ENCODE peak calls at places on chromosomes 6 and 20, in four cellular contexts. One of them, this sample, is unnamed.

GRCh38 chr6:141906569-141907080 is 226.1 kb upstream of the GJE1 start:
- DNase-seq in astrocyte: no peak
- DNase-seq in fibroblast of lung: no peak
- DNase-seq in GM12865: no peak
- DNase-seq in this sample: no peak

GRCh38 chr6:126909493-126909892 is 209.0 kb upstream of the RSPO3 start:
- DNase-seq in astrocyte: no peak
- DNase-seq in fibroblast of lung: no peak
- DNase-seq in GM12865: no peak
- DNase-seq in this sample: no peak

GRCh38 chr6:158648682-158649131 is 1.1 kb upstream of the SYTL3 start:
- DNase-seq in astrocyte: peak
- DNase-seq in fibroblast of lung: peak
- DNase-seq in GM12865: peak
- DNase-seq in this sample: peak

GRCh38 chr20:34312024-34312460 is 8.9 kb upstream of the AHCY start:
- DNase-seq in astrocyte: no peak
- DNase-seq in fibroblast of lung: no peak
- DNase-seq in GM12865: no peak
- DNase-seq in this sample: no peak

GRCh38 chr6:138115877-138116660 is 8.8 kb upstream of the PERP start:
- DNase-seq in astrocyte: peak
- DNase-seq in fibroblast of lung: peak
- DNase-seq in GM12865: peak
- DNase-seq in this sample: peak

GRCh38 chr6:75863001-75863400 is 114.0 kb downstream of the MYO6 start:
- DNase-seq in astrocyte: no peak
- DNase-seq in fibroblast of lung: no peak
- DNase-seq in GM12865: no peak
- DNase-seq in this sample: no peak

GRCh38 chr20:28562510-28562898 is 2695.0 kb upstream of the DEFB115 start:
- DNase-seq in astrocyte: peak
- DNase-seq in fibroblast of lung: peak
- DNase-seq in GM12865: no peak
- DNase-seq in this sample: peak

GRCh38 chr20:33554914-33555420 is 65.1 kb downstream of the CBFA2T2 start:
- DNase-seq in astrocyte: peak
- DNase-seq in fibroblast of lung: peak
- DNase-seq in GM12865: peak
- DNase-seq in this sample: peak

GRCh38 chr6:142943746-142944125 is 1.2 kb downstream of the HIVEP2 start:
- DNase-seq in astrocyte: peak
- DNase-seq in fibroblast of lung: peak
- DNase-seq in GM12865: peak
- DNase-seq in this sample: peak

GRCh38 chr6:168416531-168416930 is 24.5 kb upstream of the SMOC2 start:
- DNase-seq in astrocyte: no peak
- DNase-seq in fibroblast of lung: no peak
- DNase-seq in GM12865: no peak
- DNase-seq in this sample: no peak

GRCh38 chr20:19552144-19552895 is 205.7 kb upstream of the RIN2 start:
- DNase-seq in astrocyte: no peak
- DNase-seq in fibroblast of lung: peak
- DNase-seq in GM12865: no peak
- DNase-seq in this sample: no peak

GRCh38 chr20:62804632-62805364 is at the start of gene OGFR:
- DNase-seq in astrocyte: peak
- DNase-seq in fibroblast of lung: peak
- DNase-seq in GM12865: peak
- DNase-seq in this sample: peak

GRCh38 chr6:138964012-138964411 is 24.0 kb downstream of the REPS1 start:
- DNase-seq in astrocyte: no peak
- DNase-seq in fibroblast of lung: no peak
- DNase-seq in GM12865: no peak
- DNase-seq in this sample: no peak

GRCh38 chr6:65937982-65938381 is 231.0 kb upstream of the EYS start:
- DNase-seq in astrocyte: peak
- DNase-seq in fibroblast of lung: peak
- DNase-seq in GM12865: no peak
- DNase-seq in this sample: peak

GRCh38 chr6:69957990-69958559 is 91.7 kb downstream of the COL19A1 start:
- DNase-seq in astrocyte: peak
- DNase-seq in fibroblast of lung: peak
- DNase-seq in GM12865: no peak
- DNase-seq in this sample: no peak

GRCh38 chr20:11144114-11144513 is 470.3 kb upstream of the JAG1 start:
- DNase-seq in astrocyte: peak
- DNase-seq in fibroblast of lung: peak
- DNase-seq in GM12865: no peak
- DNase-seq in this sample: peak

GRCh38 chr20:38197217-38198008 is 32.3 kb upstream of the TGM2 start:
- DNase-seq in astrocyte: no peak
- DNase-seq in fibroblast of lung: no peak
- DNase-seq in GM12865: no peak
- DNase-seq in this sample: no peak

GRCh38 chr6:44251576-44252524 is 4.9 kb downstream of the HSP90AB1 start:
- DNase-seq in astrocyte: no peak
- DNase-seq in fibroblast of lung: no peak
- DNase-seq in GM12865: no peak
- DNase-seq in this sample: no peak

DNA sequence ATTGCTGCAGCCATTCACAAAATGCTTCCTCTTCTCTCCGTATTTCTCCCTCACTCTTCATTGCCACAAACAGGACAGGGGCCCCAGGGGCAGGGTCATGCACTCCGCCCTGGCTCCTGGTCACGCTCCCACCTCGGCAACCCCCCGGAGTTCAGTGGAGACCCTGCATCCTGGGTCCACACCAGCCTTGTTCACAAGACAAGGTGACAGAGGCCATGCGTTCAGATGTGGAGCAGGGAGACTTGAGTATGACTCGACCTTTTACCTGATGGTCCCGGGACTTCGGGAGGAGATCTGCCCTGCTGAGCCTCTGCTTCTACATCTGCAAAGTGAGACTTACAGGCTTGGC is 49.4 kb downstream of the ANKRD60 start:
- DNase-seq in astrocyte: no peak
- DNase-seq in fibroblast of lung: no peak
- DNase-seq in GM12865: no peak
- DNase-seq in this sample: no peak
- H3K4me3 ChIP-seq in astrocyte: no peak
- H3K4me3 ChIP-seq in fibroblast of lung: no peak
- H3K4me3 ChIP-seq in GM12865: no peak
- H3K4me3 ChIP-seq in this sample: no peak

GRCh38 chr20:57473246-57474042 is 51.5 kb downstream of the CTCFL start:
- DNase-seq in astrocyte: no peak
- DNase-seq in fibroblast of lung: peak
- DNase-seq in GM12865: peak
- DNase-seq in this sample: no peak
- TF ChIP-seq CTCF in astrocyte: no peak
- TF ChIP-seq CTCF in fibroblast of lung: no peak
- TF ChIP-seq CTCF in GM12865: no peak
- TF ChIP-seq CTCF in this sample: peak

DNA sequence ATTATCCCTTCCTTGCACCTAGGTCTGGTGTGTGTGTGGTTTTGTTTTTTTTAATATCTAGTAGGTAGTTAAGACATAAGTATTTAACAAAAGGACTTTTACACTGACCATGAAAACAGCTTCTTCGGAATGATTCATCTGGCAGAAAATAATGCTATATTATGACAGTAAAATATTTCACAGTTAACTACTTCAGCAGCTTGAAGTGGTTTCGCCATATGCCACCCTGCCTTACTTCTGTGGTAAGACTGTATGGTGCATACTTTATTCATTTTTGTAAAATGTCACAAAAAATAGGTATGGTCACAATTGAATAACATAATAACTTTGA is 868 bp upstream of the PTPRK start:
- DNase-seq in astrocyte: no peak
- DNase-seq in fibroblast of lung: no peak
- DNase-seq in GM12865: no peak
- DNase-seq in this sample: peak
- H3K4me3 ChIP-seq in astrocyte: peak
- H3K4me3 ChIP-seq in fibroblast of lung: peak
- H3K4me3 ChIP-seq in GM12865: no peak
- H3K4me3 ChIP-seq in this sample: peak

DNA sequence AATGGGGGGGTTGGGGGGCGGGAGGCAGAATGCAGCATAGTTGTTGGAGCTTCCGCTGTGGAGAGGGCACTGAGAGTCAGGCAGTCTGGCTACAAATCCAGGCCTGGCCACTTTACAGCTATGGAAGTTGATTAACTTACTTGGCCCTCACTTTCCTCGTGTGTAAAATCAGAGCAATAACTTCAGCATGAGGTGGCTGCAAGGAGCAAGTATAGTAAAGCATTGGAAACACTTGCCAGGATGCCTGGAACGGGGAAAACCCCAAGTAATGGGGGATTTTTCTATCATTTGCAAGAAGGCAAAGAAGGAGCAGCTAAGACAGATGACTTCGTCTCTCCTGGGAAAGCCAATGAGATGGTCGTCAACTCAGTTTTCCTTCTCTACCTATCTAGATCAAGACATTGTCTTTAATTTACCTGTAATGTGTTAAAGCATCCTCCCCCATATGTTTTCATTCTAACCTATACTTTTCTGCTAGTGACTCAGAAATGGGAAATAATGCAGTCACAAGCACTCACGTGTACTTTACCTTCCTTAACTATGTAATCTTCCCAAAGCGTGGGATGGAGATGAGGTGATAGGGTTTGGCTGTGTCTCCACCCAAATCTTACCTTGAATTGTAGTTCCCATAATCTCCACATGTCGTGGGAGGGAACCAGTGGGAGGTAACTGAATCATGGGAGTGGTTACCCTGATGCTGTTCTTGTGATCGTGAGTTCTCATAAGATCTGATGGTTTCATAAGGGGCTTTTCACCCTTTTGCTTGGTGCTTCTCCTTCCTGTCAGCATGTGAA is 35.6 kb downstream of the AGPAT4 start:
- DNase-seq in astrocyte: peak
- DNase-seq in fibroblast of lung: peak
- DNase-seq in GM12865: no peak
- DNase-seq in this sample: peak
- TF ChIP-seq CTCF in astrocyte: no peak
- TF ChIP-seq CTCF in fibroblast of lung: no peak
- TF ChIP-seq CTCF in GM12865: no peak
- TF ChIP-seq CTCF in this sample: no peak

GRCh38 chr20:58891076-58891685 is 38.7 kb downstream of the GNAS start:
- DNase-seq in astrocyte: peak
- DNase-seq in fibroblast of lung: peak
- DNase-seq in GM12865: peak
- DNase-seq in this sample: peak

GRCh38 chr20:58892126-58892931 is 39.8 kb downstream of the GNAS start:
- DNase-seq in astrocyte: peak
- DNase-seq in fibroblast of lung: peak
- DNase-seq in GM12865: peak
- DNase-seq in this sample: peak

GRCh38 chr20:58893355-58894151 is 41.0 kb downstream of the GNAS start:
- DNase-seq in astrocyte: peak
- DNase-seq in fibroblast of lung: peak
- DNase-seq in GM12865: peak
- DNase-seq in this sample: no peak

GRCh38 chr20:58891686-58892125 is 39.2 kb downstream of the GNAS start:
- DNase-seq in astrocyte: peak
- DNase-seq in fibroblast of lung: no peak
- DNase-seq in GM12865: peak
- DNase-seq in this sample: no peak

DNA sequence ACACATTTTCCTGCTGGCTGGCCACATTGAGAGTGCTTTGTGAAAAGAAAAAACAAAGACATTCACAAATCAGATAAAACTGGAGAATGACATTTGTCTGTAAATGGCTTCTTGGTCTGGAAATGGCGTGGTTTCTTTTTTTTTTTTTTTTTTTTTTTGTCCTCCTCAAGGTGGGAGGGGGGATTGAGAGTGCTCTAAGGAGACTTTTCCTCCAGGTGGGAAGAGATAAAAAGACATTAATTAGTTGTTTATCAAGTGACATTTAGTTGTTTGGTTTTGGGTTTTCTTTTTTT is 40.4 kb downstream of the GNAS start:
- DNase-seq in astrocyte: no peak
- DNase-seq in fibroblast of lung: no peak
- DNase-seq in GM12865: no peak
- DNase-seq in this sample: no peak
- H3K4me3 ChIP-seq in astrocyte: peak
- H3K4me3 ChIP-seq in fibroblast of lung: peak
- H3K4me3 ChIP-seq in GM12865: peak
- H3K4me3 ChIP-seq in this sample: peak

GRCh38 chr6:25370175-25371036 is 91.2 kb downstream of the CARMIL1 start:
- DNase-seq in astrocyte: no peak
- DNase-seq in fibroblast of lung: no peak
- DNase-seq in GM12865: peak
- DNase-seq in this sample: no peak

GRCh38 chr6:25369450-25370086 is 90.4 kb downstream of the CARMIL1 start:
- DNase-seq in astrocyte: peak
- DNase-seq in fibroblast of lung: peak
- DNase-seq in GM12865: peak
- DNase-seq in this sample: peak

GRCh38 chr6:25377672-25378071 is 98.5 kb downstream of the CARMIL1 start:
- DNase-seq in astrocyte: no peak
- DNase-seq in fibroblast of lung: no peak
- DNase-seq in GM12865: peak
- DNase-seq in this sample: no peak

GRCh38 chr6:25371037-25371347 is 91.8 kb downstream of the CARMIL1 start:
- DNase-seq in astrocyte: no peak
- DNase-seq in fibroblast of lung: no peak
- DNase-seq in GM12865: no peak
- DNase-seq in this sample: no peak

DNA sequence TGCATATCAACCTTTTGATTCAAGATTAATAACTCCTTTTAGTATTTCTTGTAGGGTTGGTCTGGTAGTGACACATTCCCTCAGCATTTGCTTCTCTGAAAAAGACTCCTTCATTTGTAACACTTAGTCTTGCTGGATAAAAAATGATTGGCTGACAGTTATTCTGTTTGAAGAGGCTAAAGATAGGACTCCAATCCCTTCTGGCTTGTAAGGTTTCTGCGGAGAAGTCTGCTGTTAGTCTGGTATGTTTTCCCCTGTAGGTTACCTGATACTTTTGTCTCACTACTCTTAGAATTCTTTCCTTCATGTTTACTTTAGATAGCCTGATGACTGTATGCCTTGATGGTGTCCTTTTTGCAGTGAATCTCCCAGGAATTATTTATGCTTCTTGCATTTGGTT is 96.0 kb downstream of the CARMIL1 start:
- DNase-seq in astrocyte: no peak
- DNase-seq in fibroblast of lung: no peak
- DNase-seq in GM12865: no peak
- DNase-seq in this sample: no peak
- TF ChIP-seq CTCF in astrocyte: no peak
- TF ChIP-seq CTCF in fibroblast of lung: no peak
- TF ChIP-seq CTCF in GM12865: no peak
- TF ChIP-seq CTCF in this sample: no peak

GRCh38 chr20:51623255-51623654 is 80.7 kb upstream of the NFATC2 start:
- DNase-seq in astrocyte: no peak
- DNase-seq in fibroblast of lung: no peak
- DNase-seq in GM12865: no peak
- DNase-seq in this sample: no peak
- H3K4me3 ChIP-seq in astrocyte: no peak
- H3K4me3 ChIP-seq in fibroblast of lung: no peak
- H3K4me3 ChIP-seq in GM12865: no peak
- H3K4me3 ChIP-seq in this sample: no peak

GRCh38 chr20:4091332-4092135 is 76.2 kb upstream of the RNF24 start:
- DNase-seq in astrocyte: peak
- DNase-seq in fibroblast of lung: peak
- DNase-seq in GM12865: peak
- DNase-seq in this sample: peak
- TF ChIP-seq CTCF in astrocyte: peak
- TF ChIP-seq CTCF in fibroblast of lung: peak
- TF ChIP-seq CTCF in GM12865: peak
- TF ChIP-seq CTCF in this sample: peak